ENCODE peak calls at places on chromosome 14, in nine cellular contexts. One of them, this sample, is unnamed.

GRCh38 chr14:104936361-104937155 is 11.9 kb downstream of the PLD4 start:
- DNase-seq in adrenal gland: no peak
- DNase-seq in astrocyte of the spinal cord: no peak
- DNase-seq in WERI-Rb-1: no peak
- DNase-seq in mucosa of descending colon: no peak
- DNase-seq in IMR-90: no peak
- DNase-seq in AG09309: no peak
- DNase-seq in SK-N-SH: no peak
- DNase-seq in lung: no peak
- DNase-seq in this sample: no peak

GRCh38 chr14:39431416-39432178 is 636 bp downstream of the FBXO33 start:
- DNase-seq in adrenal gland: peak
- DNase-seq in astrocyte of the spinal cord: peak
- DNase-seq in WERI-Rb-1: peak
- DNase-seq in mucosa of descending colon: peak
- DNase-seq in IMR-90: peak
- DNase-seq in AG09309: no peak
- DNase-seq in SK-N-SH: peak
- DNase-seq in lung: peak
- DNase-seq in this sample: no peak

GRCh38 chr14:56002316-56002715 is 115.9 kb upstream of the PELI2 start:
- DNase-seq in adrenal gland: no peak
- DNase-seq in astrocyte of the spinal cord: peak
- DNase-seq in WERI-Rb-1: no peak
- DNase-seq in mucosa of descending colon: no peak
- DNase-seq in IMR-90: peak
- DNase-seq in AG09309: peak
- DNase-seq in SK-N-SH: no peak
- DNase-seq in lung: no peak
- DNase-seq in this sample: peak

GRCh38 chr14:60102389-60102788 is 10.7 kb downstream of the PCNX4 start:
- DNase-seq in adrenal gland: no peak
- DNase-seq in astrocyte of the spinal cord: peak
- DNase-seq in WERI-Rb-1: no peak
- DNase-seq in mucosa of descending colon: no peak
- DNase-seq in IMR-90: peak
- DNase-seq in AG09309: peak
- DNase-seq in SK-N-SH: no peak
- DNase-seq in lung: no peak
- DNase-seq in this sample: peak

GRCh38 chr14:28365510-28365909 is 401.1 kb upstream of the FOXG1 start:
- DNase-seq in adrenal gland: no peak
- DNase-seq in astrocyte of the spinal cord: no peak
- DNase-seq in WERI-Rb-1: no peak
- DNase-seq in mucosa of descending colon: no peak
- DNase-seq in IMR-90: no peak
- DNase-seq in AG09309: no peak
- DNase-seq in SK-N-SH: no peak
- DNase-seq in lung: no peak
- DNase-seq in this sample: no peak

GRCh38 chr14:50040401-50040775 is 76.0 kb downstream of the VCPKMT start:
- DNase-seq in adrenal gland: no peak
- DNase-seq in astrocyte of the spinal cord: peak
- DNase-seq in WERI-Rb-1: no peak
- DNase-seq in mucosa of descending colon: peak
- DNase-seq in IMR-90: peak
- DNase-seq in AG09309: no peak
- DNase-seq in SK-N-SH: no peak
- DNase-seq in lung: no peak
- DNase-seq in this sample: peak

GRCh38 chr14:61503167-61503801 is 181.9 kb downstream of the PRKCH start:
- DNase-seq in adrenal gland: no peak
- DNase-seq in astrocyte of the spinal cord: peak
- DNase-seq in WERI-Rb-1: no peak
- DNase-seq in mucosa of descending colon: no peak
- DNase-seq in IMR-90: peak
- DNase-seq in AG09309: no peak
- DNase-seq in SK-N-SH: no peak
- DNase-seq in lung: no peak
- DNase-seq in this sample: no peak

GRCh38 chr14:94382684-94383663 is 5.4 kb downstream of the SERPINA1 start:
- DNase-seq in adrenal gland: peak
- DNase-seq in astrocyte of the spinal cord: no peak
- DNase-seq in WERI-Rb-1: no peak
- DNase-seq in mucosa of descending colon: no peak
- DNase-seq in IMR-90: no peak
- DNase-seq in AG09309: no peak
- DNase-seq in SK-N-SH: no peak
- DNase-seq in lung: no peak
- DNase-seq in this sample: no peak

GRCh38 chr14:23181453-23181852 is 2.0 kb downstream of the SLC7A8 start:
- DNase-seq in adrenal gland: no peak
- DNase-seq in astrocyte of the spinal cord: no peak
- DNase-seq in WERI-Rb-1: no peak
- DNase-seq in mucosa of descending colon: no peak
- DNase-seq in IMR-90: no peak
- DNase-seq in AG09309: no peak
- DNase-seq in SK-N-SH: no peak
- DNase-seq in lung: no peak
- DNase-seq in this sample: no peak

GRCh38 chr14:71713061-71713850 is 219.0 kb upstream of the RGS6 start:
- DNase-seq in adrenal gland: no peak
- DNase-seq in astrocyte of the spinal cord: peak
- DNase-seq in WERI-Rb-1: no peak
- DNase-seq in mucosa of descending colon: no peak
- DNase-seq in IMR-90: peak
- DNase-seq in AG09309: no peak
- DNase-seq in SK-N-SH: no peak
- DNase-seq in lung: no peak
- DNase-seq in this sample: no peak

GRCh38 chr14:71467419-71467818 is 464.8 kb upstream of the RGS6 start:
- DNase-seq in adrenal gland: no peak
- DNase-seq in astrocyte of the spinal cord: no peak
- DNase-seq in WERI-Rb-1: no peak
- DNase-seq in mucosa of descending colon: no peak
- DNase-seq in IMR-90: no peak
- DNase-seq in AG09309: peak
- DNase-seq in SK-N-SH: no peak
- DNase-seq in lung: no peak
- DNase-seq in this sample: no peak

GRCh38 chr14:94129758-94130414 is 482 bp upstream of the IFI27L2 start:
- DNase-seq in adrenal gland: peak
- DNase-seq in astrocyte of the spinal cord: peak
- DNase-seq in WERI-Rb-1: peak
- DNase-seq in mucosa of descending colon: peak
- DNase-seq in IMR-90: peak
- DNase-seq in AG09309: no peak
- DNase-seq in SK-N-SH: peak
- DNase-seq in lung: no peak
- DNase-seq in this sample: no peak

GRCh38 chr14:102594514-102595175 is 2.2 kb downstream of the RCOR1 start:
- DNase-seq in adrenal gland: peak
- DNase-seq in astrocyte of the spinal cord: peak
- DNase-seq in WERI-Rb-1: peak
- DNase-seq in mucosa of descending colon: peak
- DNase-seq in IMR-90: peak
- DNase-seq in AG09309: no peak
- DNase-seq in SK-N-SH: peak
- DNase-seq in lung: peak
- DNase-seq in this sample: peak

GRCh38 chr14:67426983-67427601 is 15.1 kb upstream of the PLEK2 start:
- DNase-seq in adrenal gland: peak
- DNase-seq in astrocyte of the spinal cord: peak
- DNase-seq in WERI-Rb-1: peak
- DNase-seq in mucosa of descending colon: peak
- DNase-seq in IMR-90: peak
- DNase-seq in AG09309: peak
- DNase-seq in SK-N-SH: peak
- DNase-seq in lung: peak
- DNase-seq in this sample: peak

GRCh38 chr14:20143911-20144310 is 5.3 kb downstream of the OR4N5 start:
- DNase-seq in adrenal gland: no peak
- DNase-seq in astrocyte of the spinal cord: no peak
- DNase-seq in WERI-Rb-1: peak
- DNase-seq in mucosa of descending colon: no peak
- DNase-seq in IMR-90: no peak
- DNase-seq in AG09309: no peak
- DNase-seq in SK-N-SH: no peak
- DNase-seq in lung: no peak
- DNase-seq in this sample: no peak

GRCh38 chr14:76922599-76922998 is 96.4 kb downstream of the LRRC74A start:
- DNase-seq in adrenal gland: no peak
- DNase-seq in astrocyte of the spinal cord: peak
- DNase-seq in WERI-Rb-1: no peak
- DNase-seq in mucosa of descending colon: no peak
- DNase-seq in IMR-90: peak
- DNase-seq in AG09309: no peak
- DNase-seq in SK-N-SH: no peak
- DNase-seq in lung: no peak
- DNase-seq in this sample: no peak

GRCh38 chr14:61099221-61099835 is 118.3 kb downstream of the SLC38A6 start:
- DNase-seq in adrenal gland: no peak
- DNase-seq in astrocyte of the spinal cord: no peak
- DNase-seq in WERI-Rb-1: no peak
- DNase-seq in mucosa of descending colon: no peak
- DNase-seq in IMR-90: peak
- DNase-seq in AG09309: no peak
- DNase-seq in SK-N-SH: no peak
- DNase-seq in lung: no peak
- DNase-seq in this sample: no peak

GRCh38 chr14:20455355-20456300 is 602 bp downstream of the APEX1 start:
- DNase-seq in adrenal gland: no peak
- DNase-seq in astrocyte of the spinal cord: no peak
- DNase-seq in WERI-Rb-1: peak
- DNase-seq in mucosa of descending colon: no peak
- DNase-seq in IMR-90: peak
- DNase-seq in AG09309: peak
- DNase-seq in SK-N-SH: peak
- DNase-seq in lung: no peak
- DNase-seq in this sample: peak

GRCh38 chr14:92963301-92964123 is 40.6 kb downstream of the CHGA start:
- DNase-seq in adrenal gland: no peak
- DNase-seq in astrocyte of the spinal cord: peak
- DNase-seq in WERI-Rb-1: peak
- DNase-seq in mucosa of descending colon: no peak
- DNase-seq in IMR-90: no peak
- DNase-seq in AG09309: no peak
- DNase-seq in SK-N-SH: no peak
- DNase-seq in lung: no peak
- DNase-seq in this sample: no peak

GRCh38 chr14:73764881-73765280 is 50.7 kb upstream of the PNMA1 start:
- DNase-seq in adrenal gland: peak
- DNase-seq in astrocyte of the spinal cord: no peak
- DNase-seq in WERI-Rb-1: no peak
- DNase-seq in mucosa of descending colon: peak
- DNase-seq in IMR-90: no peak
- DNase-seq in AG09309: no peak
- DNase-seq in SK-N-SH: no peak
- DNase-seq in lung: peak
- DNase-seq in this sample: no peak

GRCh38 chr14:29928342-29928640 is 644 bp upstream of the PRKD1 start:
- DNase-seq in adrenal gland: no peak
- DNase-seq in astrocyte of the spinal cord: no peak
- DNase-seq in WERI-Rb-1: no peak
- DNase-seq in mucosa of descending colon: no peak
- DNase-seq in IMR-90: no peak
- DNase-seq in AG09309: no peak
- DNase-seq in SK-N-SH: no peak
- DNase-seq in lung: no peak
- DNase-seq in this sample: no peak
- H3K4me3 ChIP-seq in adrenal gland: no peak
- H3K4me3 ChIP-seq in astrocyte of the spinal cord: no peak
- H3K4me3 ChIP-seq in WERI-Rb-1: peak
- H3K4me3 ChIP-seq in mucosa of descending colon: no peak
- H3K4me3 ChIP-seq in IMR-90: peak
- H3K4me3 ChIP-seq in AG09309: peak
- H3K4me3 ChIP-seq in SK-N-SH: no peak
- H3K4me3 ChIP-seq in lung: no peak
- H3K4me3 ChIP-seq in this sample: peak

GRCh38 chr14:51554953-51555352 is 96.8 kb upstream of the FRMD6 start:
- DNase-seq in adrenal gland: no peak
- DNase-seq in astrocyte of the spinal cord: peak
- DNase-seq in WERI-Rb-1: no peak
- DNase-seq in mucosa of descending colon: no peak
- DNase-seq in IMR-90: peak
- DNase-seq in AG09309: no peak
- DNase-seq in SK-N-SH: no peak
- DNase-seq in lung: no peak
- DNase-seq in this sample: no peak
- TF ChIP-seq CTCF in adrenal gland: no peak
- TF ChIP-seq CTCF in astrocyte of the spinal cord: no peak
- TF ChIP-seq CTCF in WERI-Rb-1: peak
- TF ChIP-seq CTCF in mucosa of descending colon: no peak
- TF ChIP-seq CTCF in IMR-90: peak
- TF ChIP-seq CTCF in AG09309: peak
- TF ChIP-seq CTCF in SK-N-SH: peak
- TF ChIP-seq CTCF in lung: no peak
- TF ChIP-seq CTCF in this sample: peak

GRCh38 chr14:32933943-32934890 is 4.5 kb upstream of the NPAS3 start:
- DNase-seq in adrenal gland: no peak
- DNase-seq in astrocyte of the spinal cord: peak
- DNase-seq in WERI-Rb-1: peak
- DNase-seq in mucosa of descending colon: peak
- DNase-seq in IMR-90: no peak
- DNase-seq in AG09309: no peak
- DNase-seq in SK-N-SH: peak
- DNase-seq in lung: no peak
- DNase-seq in this sample: peak
- H3K4me3 ChIP-seq in adrenal gland: no peak
- H3K4me3 ChIP-seq in astrocyte of the spinal cord: peak
- H3K4me3 ChIP-seq in WERI-Rb-1: peak
- H3K4me3 ChIP-seq in mucosa of descending colon: no peak
- H3K4me3 ChIP-seq in IMR-90: no peak
- H3K4me3 ChIP-seq in AG09309: peak
- H3K4me3 ChIP-seq in SK-N-SH: peak
- H3K4me3 ChIP-seq in lung: no peak
- H3K4me3 ChIP-seq in this sample: peak

GRCh38 chr14:69716483-69717187 is 50.3 kb upstream of the SRSF5 start:
- DNase-seq in adrenal gland: no peak
- DNase-seq in astrocyte of the spinal cord: peak
- DNase-seq in WERI-Rb-1: no peak
- DNase-seq in mucosa of descending colon: no peak
- DNase-seq in IMR-90: peak
- DNase-seq in AG09309: peak
- DNase-seq in SK-N-SH: no peak
- DNase-seq in lung: no peak
- DNase-seq in this sample: peak

GRCh38 chr14:69719501-69719951 is 47.4 kb upstream of the SRSF5 start:
- DNase-seq in adrenal gland: peak
- DNase-seq in astrocyte of the spinal cord: peak
- DNase-seq in WERI-Rb-1: no peak
- DNase-seq in mucosa of descending colon: no peak
- DNase-seq in IMR-90: peak
- DNase-seq in AG09309: peak
- DNase-seq in SK-N-SH: no peak
- DNase-seq in lung: no peak
- DNase-seq in this sample: peak

GRCh38 chr14:69715725-69716482 is 51.0 kb upstream of the SRSF5 start:
- DNase-seq in adrenal gland: peak
- DNase-seq in astrocyte of the spinal cord: peak
- DNase-seq in WERI-Rb-1: no peak
- DNase-seq in mucosa of descending colon: peak
- DNase-seq in IMR-90: peak
- DNase-seq in AG09309: peak
- DNase-seq in SK-N-SH: peak
- DNase-seq in lung: peak
- DNase-seq in this sample: peak

GRCh38 chr14:69720912-69721311 is 46.0 kb upstream of the SRSF5 start:
- DNase-seq in adrenal gland: no peak
- DNase-seq in astrocyte of the spinal cord: no peak
- DNase-seq in WERI-Rb-1: no peak
- DNase-seq in mucosa of descending colon: no peak
- DNase-seq in IMR-90: no peak
- DNase-seq in AG09309: no peak
- DNase-seq in SK-N-SH: no peak
- DNase-seq in lung: no peak
- DNase-seq in this sample: no peak
- TF ChIP-seq CTCF in adrenal gland: no peak
- TF ChIP-seq CTCF in astrocyte of the spinal cord: no peak
- TF ChIP-seq CTCF in WERI-Rb-1: no peak
- TF ChIP-seq CTCF in mucosa of descending colon: no peak
- TF ChIP-seq CTCF in IMR-90: no peak
- TF ChIP-seq CTCF in AG09309: no peak
- TF ChIP-seq CTCF in SK-N-SH: no peak
- TF ChIP-seq CTCF in lung: no peak
- TF ChIP-seq CTCF in this sample: peak